ENCODE peak calls at places on chromosome 19, in five cellular contexts. One of them, this sample, is unnamed.

GRCh38 chr19:11581740-11582139 is 4.3 kb upstream of the ACP5 start:
- DNase-seq in CD4-positive, CD25-positive, alpha-beta regulatory T cell: no peak
- DNase-seq in activated CD4-positive, alpha-beta T cell treated with anti-CD3 and anti-CD28 coated beads, Interleukin-2, amount 50 U/mL, for 4 hours: peak
- DNase-seq in AG04449: no peak
- DNase-seq in activated naive CD8-positive, alpha-beta T cell treated with anti-CD3 and anti-CD28 coated beads, Interleukin-2, amount 50 U/mL, for 24 hours: peak
- DNase-seq in this sample: no peak

GRCh38 chr19:45187421-45188100 is 9.0 kb downstream of the BLOC1S3 start:
- DNase-seq in CD4-positive, CD25-positive, alpha-beta regulatory T cell: no peak
- DNase-seq in activated CD4-positive, alpha-beta T cell treated with anti-CD3 and anti-CD28 coated beads, Interleukin-2, amount 50 U/mL, for 4 hours: no peak
- DNase-seq in AG04449: no peak
- DNase-seq in activated naive CD8-positive, alpha-beta T cell treated with anti-CD3 and anti-CD28 coated beads, Interleukin-2, amount 50 U/mL, for 24 hours: no peak
- DNase-seq in this sample: no peak

GRCh38 chr19:3606174-3606689 is 443 bp downstream of the TBXA2R start:
- DNase-seq in CD4-positive, CD25-positive, alpha-beta regulatory T cell: no peak
- DNase-seq in activated CD4-positive, alpha-beta T cell treated with anti-CD3 and anti-CD28 coated beads, Interleukin-2, amount 50 U/mL, for 4 hours: no peak
- DNase-seq in AG04449: no peak
- DNase-seq in activated naive CD8-positive, alpha-beta T cell treated with anti-CD3 and anti-CD28 coated beads, Interleukin-2, amount 50 U/mL, for 24 hours: peak
- DNase-seq in this sample: no peak

GRCh38 chr19:49468746-49469447 is 5.1 kb upstream of the FLT3LG start:
- DNase-seq in CD4-positive, CD25-positive, alpha-beta regulatory T cell: peak
- DNase-seq in activated CD4-positive, alpha-beta T cell treated with anti-CD3 and anti-CD28 coated beads, Interleukin-2, amount 50 U/mL, for 4 hours: peak
- DNase-seq in AG04449: no peak
- DNase-seq in activated naive CD8-positive, alpha-beta T cell treated with anti-CD3 and anti-CD28 coated beads, Interleukin-2, amount 50 U/mL, for 24 hours: peak
- DNase-seq in this sample: no peak

GRCh38 chr19:47190167-47190727 is 40.8 kb downstream of the BBC3 start:
- DNase-seq in CD4-positive, CD25-positive, alpha-beta regulatory T cell: peak
- DNase-seq in activated CD4-positive, alpha-beta T cell treated with anti-CD3 and anti-CD28 coated beads, Interleukin-2, amount 50 U/mL, for 4 hours: peak
- DNase-seq in AG04449: peak
- DNase-seq in activated naive CD8-positive, alpha-beta T cell treated with anti-CD3 and anti-CD28 coated beads, Interleukin-2, amount 50 U/mL, for 24 hours: peak
- DNase-seq in this sample: no peak

GRCh38 chr19:31232871-31233270 is 116.4 kb downstream of the TSHZ3 start:
- DNase-seq in CD4-positive, CD25-positive, alpha-beta regulatory T cell: no peak
- DNase-seq in activated CD4-positive, alpha-beta T cell treated with anti-CD3 and anti-CD28 coated beads, Interleukin-2, amount 50 U/mL, for 4 hours: no peak
- DNase-seq in AG04449: peak
- DNase-seq in activated naive CD8-positive, alpha-beta T cell treated with anti-CD3 and anti-CD28 coated beads, Interleukin-2, amount 50 U/mL, for 24 hours: no peak
- DNase-seq in this sample: no peak

GRCh38 chr19:10230155-10230903 is 802 bp downstream of the S1PR2 start:
- DNase-seq in CD4-positive, CD25-positive, alpha-beta regulatory T cell: peak
- DNase-seq in activated CD4-positive, alpha-beta T cell treated with anti-CD3 and anti-CD28 coated beads, Interleukin-2, amount 50 U/mL, for 4 hours: peak
- DNase-seq in AG04449: no peak
- DNase-seq in activated naive CD8-positive, alpha-beta T cell treated with anti-CD3 and anti-CD28 coated beads, Interleukin-2, amount 50 U/mL, for 24 hours: peak
- DNase-seq in this sample: peak

GRCh38 chr19:2638417-2638940 is 64.0 kb downstream of the GNG7 start:
- DNase-seq in CD4-positive, CD25-positive, alpha-beta regulatory T cell: no peak
- DNase-seq in activated CD4-positive, alpha-beta T cell treated with anti-CD3 and anti-CD28 coated beads, Interleukin-2, amount 50 U/mL, for 4 hours: no peak
- DNase-seq in AG04449: no peak
- DNase-seq in activated naive CD8-positive, alpha-beta T cell treated with anti-CD3 and anti-CD28 coated beads, Interleukin-2, amount 50 U/mL, for 24 hours: no peak
- DNase-seq in this sample: no peak

GRCh38 chr19:50490991-50491472 is 14.4 kb upstream of the GARIN5A start:
- DNase-seq in CD4-positive, CD25-positive, alpha-beta regulatory T cell: no peak
- DNase-seq in activated CD4-positive, alpha-beta T cell treated with anti-CD3 and anti-CD28 coated beads, Interleukin-2, amount 50 U/mL, for 4 hours: no peak
- DNase-seq in AG04449: no peak
- DNase-seq in activated naive CD8-positive, alpha-beta T cell treated with anti-CD3 and anti-CD28 coated beads, Interleukin-2, amount 50 U/mL, for 24 hours: no peak
- DNase-seq in this sample: no peak

GRCh38 chr19:51514866-51515481 is 13.4 kb upstream of the SIGLEC12 start:
- DNase-seq in CD4-positive, CD25-positive, alpha-beta regulatory T cell: no peak
- DNase-seq in activated CD4-positive, alpha-beta T cell treated with anti-CD3 and anti-CD28 coated beads, Interleukin-2, amount 50 U/mL, for 4 hours: no peak
- DNase-seq in AG04449: peak
- DNase-seq in activated naive CD8-positive, alpha-beta T cell treated with anti-CD3 and anti-CD28 coated beads, Interleukin-2, amount 50 U/mL, for 24 hours: no peak
- DNase-seq in this sample: no peak

This sample was measured in progenitor cell of endocrine pancreas.